ENCODE peak calls at places on chromosomes 13 and 19, in eight cellular contexts. F is K562; A is breast epithelium; V is pancreas; I is PC-3; X is fibroblast of lung; S is adipocyte; P is CD8-positive, alpha-beta T cell. T is an unnamed sample.

GRCh38 chr19:5987077-5987818 is 9.3 kb upstream of the RANBP3 start:
- DNase-seq in F (peak; percentile 80), A (peak; percentile 71), V (peak; percentile 91), I (peak; percentile 96), X (peak; percentile 62), S (peak; percentile 95), P (peak; percentile 79), T (no peak)

GRCh38 chr19:5806133-5806489 is 1.2 kb downstream of the NRTN start:
- DNase-seq in F (no peak), A (no peak), V (no peak), I (no peak), X (no peak), S (no peak), P (no peak), T (no peak)

GRCh38 chr19:50478901-50479715 is 2.5 kb upstream of the GARIN5A start:
- DNase-seq in F (peak; percentile 84), A (no peak), V (no peak), I (peak; percentile 38), X (peak; percentile 25), S (peak; percentile 53), P (no peak), T (no peak)

GRCh38 chr13:51776179-51776578 is 27.8 kb downstream of the DHRS12 start:
- DNase-seq in F (no peak), A (no peak), V (peak; percentile 62), I (no peak), X (no peak), S (no peak), P (no peak), T (no peak)

GRCh38 chr13:78177306-78177705 is 258.7 kb upstream of the EDNRB start:
- DNase-seq in F (no peak), A (no peak), V (no peak), I (no peak), X (no peak), S (no peak), P (no peak), T (no peak)

GRCh38 chr13:51246005-51246404 is 23.8 kb downstream of the FAM124A start:
- DNase-seq in F (no peak), A (no peak), V (no peak), I (no peak), X (no peak), S (no peak), P (no peak), T (no peak)

GRCh38 chr13:66114127-66114526 is 1116.0 kb downstream of the PCDH9 start:
- DNase-seq in F (no peak), A (no peak), V (no peak), I (no peak), X (no peak), S (peak; percentile 86), P (no peak), T (no peak)

GRCh38 chr13:73717632-73718031 is 416.6 kb downstream of the KLF12 start:
- DNase-seq in F (no peak), A (no peak), V (peak; percentile 14), I (peak; percentile 45), X (peak; percentile 81), S (peak; percentile 52), P (no peak), T (no peak)

GRCh38 chr13:100108913-100109507 is 20.1 kb downstream of the PCCA start:
- DNase-seq in F (no peak), A (no peak), V (no peak), I (no peak), X (no peak), S (no peak), P (no peak), T (no peak)

GRCh38 chr13:90947976-90948375 is 399.5 kb upstream of the MIR17HG start:
- DNase-seq in F (no peak), A (no peak), V (no peak), I (peak; percentile 48), X (peak; percentile 5), S (no peak), P (no peak), T (no peak)

GRCh38 chr13:31282741-31283455 is 83.1 kb downstream of the B3GLCT start:
- DNase-seq in F (no peak), A (no peak), V (no peak), I (peak; percentile 1), X (no peak), S (no peak), P (no peak), T (no peak)

GRCh38 chr13:39253774-39254173 is 215.5 kb downstream of the NHLRC3 start:
- DNase-seq in F (no peak), A (no peak), V (no peak), I (no peak), X (peak; percentile 16), S (peak; percentile 60), P (no peak), T (no peak)

GRCh38 chr19:33622505-33622808 is 704 bp downstream of the CHST8 start:
- DNase-seq in F (no peak), A (no peak), V (no peak), I (no peak), X (peak; percentile 8), S (peak; percentile 9), P (no peak), T (no peak)

GRCh38 chr13:19596960-19597361 is 35.6 kb upstream of the TPTE2 start:
- DNase-seq in F (peak; percentile 11), A (no peak), V (no peak), I (peak; percentile 91), X (peak; percentile 42), S (no peak), P (no peak), T (no peak)

GRCh38 chr19:38571682-38572081 is 46.1 kb downstream of the MAP4K1 start:
- DNase-seq in F (no peak), A (no peak), V (no peak), I (no peak), X (no peak), S (no peak), P (no peak), T (no peak)

GRCh38 chr13:84446972-84447700 is 564.9 kb upstream of the SLITRK1 start:
- DNase-seq in F (no peak), A (no peak), V (no peak), I (no peak), X (peak; percentile 14), S (peak; percentile 39), P (no peak), T (no peak)

GRCh38 chr19:4380254-4380727 is 20.1 kb downstream of the SH3GL1 start:
- DNase-seq in F (no peak), A (no peak), V (no peak), I (no peak), X (no peak), S (no peak), P (peak; percentile 68), T (peak; percentile 60)

GRCh38 chr13:112103971-112104872 is 37.3 kb downstream of the SOX1 start:
- DNase-seq in F (no peak), A (no peak), V (no peak), I (no peak), X (no peak), S (no peak), P (no peak), T (no peak)

GRCh38 chr19:10768369-10768768 is 50.5 kb downstream of the DNM2 start:
- DNase-seq in F (no peak), A (no peak), V (no peak), I (no peak), X (no peak), S (no peak), P (no peak), T (no peak)

GRCh38 chr19:10766681-10767201 is 48.9 kb downstream of the DNM2 start:
- DNase-seq in F (no peak), A (no peak), V (peak; percentile 75), I (no peak), X (peak; percentile 40), S (peak; percentile 69), P (no peak), T (no peak)

GRCh38 chr19:10766049-10766623 is 48.3 kb downstream of the DNM2 start:
- DNase-seq in F (no peak), A (no peak), V (no peak), I (no peak), X (no peak), S (no peak), P (no peak), T (no peak)

GRCh38 chr19:10768936-10769335 is 51.1 kb downstream of the DNM2 start:
- DNase-seq in F (no peak), A (no peak), V (no peak), I (no peak), X (no peak), S (no peak), P (no peak), T (no peak)

GRCh38 chr19:10767726-10768125 is 49.8 kb downstream of the DNM2 start:
- DNase-seq in F (no peak), A (no peak), V (no peak), I (no peak), X (no peak), S (no peak), P (no peak), T (no peak)
- H3K4me1 ChIP-seq in F (peaks cover 29% of the 10 kb centered on the region), A (peaks cover 13% of the 10 kb centered on the region), V (peaks cover 55% of the 10 kb centered on the region), I (peaks cover 11% of the 10 kb centered on the region), X (peaks cover 14% of the 10 kb centered on the region), S (peaks cover 40% of the 10 kb centered on the region), P (peaks cover 20% of the 10 kb centered on the region), T (no peaks in the 10 kb centered on the region)

GRCh38 chr19:46076951-46077814 is 36.4 kb upstream of the IGFL4 start:
- DNase-seq in F (peak; percentile 90), A (peak; percentile 47), V (peak; percentile 52), I (peak; percentile 81), X (peak; percentile 75), S (peak; percentile 88), P (no peak), T (no peak)
- H3K27me3 ChIP-seq in F (peaks cover 13% of the 10 kb centered on the region), A (peaks cover 10% of the 10 kb centered on the region), V (peaks cover 14% of the 10 kb centered on the region), I (peaks cover 38% of the 10 kb centered on the region), X (peaks cover 20% of the 10 kb centered on the region), S (peaks cover 40% of the 10 kb centered on the region), P (peaks cover 30% of the 10 kb centered on the region), T (peaks cover 14% of the 10 kb centered on the region)

DNA sequence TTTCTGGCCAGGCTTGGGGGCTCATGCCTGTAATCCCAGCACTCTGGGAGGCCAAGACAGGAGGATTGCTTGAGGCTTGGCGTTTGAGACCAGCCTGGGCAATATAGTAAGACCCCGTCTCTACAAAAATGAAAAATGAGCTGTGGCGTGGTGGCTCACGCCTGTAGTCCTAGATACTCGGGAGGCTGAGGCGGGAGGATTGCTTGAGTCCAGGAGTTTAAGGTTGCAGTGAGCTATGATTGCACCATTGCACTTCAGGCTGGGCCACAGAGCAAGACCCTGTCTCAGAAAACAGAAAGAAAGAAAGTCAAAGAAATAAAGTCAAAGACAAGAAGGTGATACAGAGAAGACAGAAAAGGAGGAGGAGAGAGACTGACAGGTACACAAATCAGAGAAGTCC is 2.5 kb upstream of the CACNG6 start:
- DNase-seq in F (no peak), A (no peak), V (no peak), I (no peak), X (no peak), S (no peak), P (no peak), T (no peak)
- H3K4me1 ChIP-seq in F (peaks cover 8% of the 10 kb centered on the region), A (no peaks in the 10 kb centered on the region), V (no peaks in the 10 kb centered on the region), I (peaks cover 3% of the 10 kb centered on the region), X (no peaks in the 10 kb centered on the region), S (no peaks in the 10 kb centered on the region), P (no peaks in the 10 kb centered on the region), T (no peaks in the 10 kb centered on the region)

DNA sequence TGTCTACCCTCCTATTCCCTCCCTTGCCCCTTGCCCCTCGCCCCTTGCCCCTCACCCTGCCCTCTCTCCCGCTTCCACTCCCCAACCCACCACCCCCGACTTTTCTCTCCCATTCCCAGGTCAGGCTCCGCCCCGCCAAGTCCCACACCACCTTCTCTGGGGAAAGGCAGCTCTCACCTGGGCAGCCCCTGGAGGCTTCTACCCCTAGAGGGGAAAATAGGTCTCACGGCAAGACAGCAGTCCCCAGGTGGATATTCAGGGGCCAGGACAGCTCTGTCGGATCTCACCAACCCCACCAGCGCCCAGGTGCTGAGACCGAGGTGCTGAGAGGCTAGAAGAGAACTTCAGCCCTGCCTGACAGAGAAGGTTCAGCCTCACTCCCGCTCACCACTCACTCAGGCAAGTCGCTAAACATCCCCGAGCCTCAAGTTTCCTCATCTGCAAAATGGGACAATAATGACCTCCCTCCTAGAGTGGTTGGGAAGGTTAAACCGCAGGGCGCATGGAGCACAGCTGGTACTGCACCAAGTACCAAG is 1.4 kb upstream of the ERFL start:
- DNase-seq in F (no peak), A (no peak), V (no peak), I (no peak), X (no peak), S (no peak), P (no peak), T (no peak)
- H3K27me3 ChIP-seq in F (no peaks in the 10 kb centered on the region), A (peaks cover 75% of the 10 kb centered on the region), V (no peaks in the 10 kb centered on the region), I (peaks cover 9% of the 10 kb centered on the region), X (peaks cover 75% of the 10 kb centered on the region), S (peaks cover 68% of the 10 kb centered on the region), P (no peaks in the 10 kb centered on the region), T (peaks cover 87% of the 10 kb centered on the region)